ENCODE peak calls at places on chromosomes 4 and X, in ten cellular contexts. A, Z, Y, D, B, P, G, K, V and N are unnamed samples. For H3K9me3, the result is how much of the 10 kb centered on the place peaks cover.

GRCh38 chrX:130805906-130806305 is 97.1 kb downstream of the ENOX2 start:
- DNase-seq in G (no peak), K (no peak), V (no peak), B (no peak), D (no peak), P (no peak), Y (no peak), A (no peak), Z (no peak), N (no peak)

GRCh38 chr4:13088726-13089658 is 395.1 kb downstream of the RAB28 start:
- DNase-seq in Z (no peak), G (no peak), A (no peak), D (no peak), Y (no peak), B (no peak), P (no peak), V (no peak), K (no peak), N (no peak)

GRCh38 chr4:1975880-1976279 is 32.9 kb downstream of the NELFA start:
- DNase-seq in Y (no peak), P (peak), G (no peak), V (no peak), K (no peak), A (no peak), D (no peak), B (no peak), Z (no peak), N (no peak)

GRCh38 chr4:141046255-141046654 is 87.0 kb downstream of the RNF150 start:
- DNase-seq in G (no peak), Z (no peak), V (no peak), A (peak), P (no peak), Y (peak), K (no peak), D (no peak), B (no peak), N (no peak)

GRCh38 chr4:88575222-88575621 is 17.1 kb upstream of the HERC3 start:
- DNase-seq in P (no peak), V (no peak), A (no peak), B (no peak), K (no peak), D (no peak), Y (no peak), Z (no peak), G (no peak), N (no peak)

GRCh38 chr4:74032064-74032463 is 6.4 kb downstream of the CXCL3 start:
- DNase-seq in Y (no peak), K (no peak), P (no peak), Z (no peak), V (no peak), G (no peak), A (peak), B (no peak), D (no peak), N (no peak)

GRCh38 chr4:100170986-100171385 is 19.3 kb downstream of the DDIT4L start:
- DNase-seq in Z (no peak), P (no peak), G (no peak), V (no peak), Y (no peak), K (no peak), B (no peak), A (no peak), D (no peak), N (no peak)

GRCh38 chrX:145613894-145614293 is 203.7 kb upstream of the SLITRK2 start:
- DNase-seq in B (no peak), Z (no peak), Y (no peak), V (no peak), G (no peak), K (no peak), A (no peak), P (no peak), D (no peak), N (no peak)

GRCh38 chrX:106611323-106611681 is 476 bp upstream of the RADX start:
- DNase-seq in A (no peak), V (no peak), P (no peak), B (no peak), Y (no peak), Z (no peak), K (no peak), D (no peak), G (no peak), N (no peak)

GRCh38 chr4:124903995-124904722 is 191.6 kb upstream of the ANKRD50 start:
- DNase-seq in D (no peak), V (no peak), P (no peak), Y (no peak), G (peak), A (peak), Z (no peak), B (no peak), K (no peak), N (no peak)

GRCh38 chr4:184363258-184363657 is 111.1 kb downstream of the IRF2 start:
- DNase-seq in B (no peak), Y (no peak), A (no peak), V (no peak), G (no peak), K (no peak), Z (no peak), D (no peak), P (no peak), N (no peak)

GRCh38 chrX:40153335-40154221 is 55.8 kb upstream of the BCOR start:
- DNase-seq in G (peak), A (peak), V (peak), B (no peak), Y (peak), D (peak), Z (no peak), K (peak), P (no peak), N (peak)

GRCh38 chr4:153079824-153080486 is 124.3 kb upstream of the TRIM2 start:
- DNase-seq in G (no peak), Z (no peak), Y (no peak), B (no peak), P (no peak), V (no peak), D (no peak), A (peak), K (no peak), N (no peak)

GRCh38 chr4:7410470-7410869 is 24.3 kb downstream of the PSAPL1 start:
- DNase-seq in A (no peak), B (no peak), Y (no peak), G (no peak), D (no peak), P (no peak), Z (no peak), K (no peak), V (peak), N (no peak)

GRCh38 chrX:105618393-105619101 is 203.8 kb upstream of the NRK start:
- DNase-seq in Z (no peak), A (no peak), B (no peak), P (no peak), Y (no peak), G (no peak), K (no peak), D (no peak), V (no peak), N (no peak)

GRCh38 chr4:55386073-55386472 is 9.7 kb upstream of the TMEM165 start:
- DNase-seq in Y (no peak), Z (no peak), P (no peak), K (no peak), B (no peak), V (no peak), G (no peak), D (no peak), A (peak), N (no peak)

GRCh38 chrX:323721-324628 is 5.4 kb upstream of the GTPBP6 start:
- DNase-seq in P (peak), K (no peak), Y (no peak), V (peak), Z (peak), A (peak), G (peak), B (no peak), D (peak), N (no peak)

GRCh38 chrX:31649176-31649575 is 577.3 kb upstream of the FTHL17 start:
- DNase-seq in G (no peak), K (no peak), B (no peak), P (no peak), A (no peak), Z (no peak), Y (no peak), D (no peak), V (no peak), N (no peak)

GRCh38 chr4:40211224-40212185 is 14.7 kb downstream of the RHOH start:
- DNase-seq in K (no peak), G (no peak), V (no peak), Z (no peak), Y (no peak), D (no peak), A (no peak), P (no peak), B (no peak), N (no peak)

GRCh38 chr4:151048913-151049312 is 33.8 kb upstream of the LRBA start:
- DNase-seq in V (no peak), Z (no peak), A (no peak), G (no peak), K (no peak), P (no peak), Y (no peak), B (no peak), D (no peak), N (no peak)

GRCh38 chr4:86032476-86033022 is 327.3 kb downstream of the MAPK10 start:
- DNase-seq in P (no peak), Z (no peak), K (no peak), G (no peak), D (no peak), Y (no peak), A (peak), V (no peak), B (no peak), N (no peak)

GRCh38 chrX:16603822-16604221 is 46.1 kb upstream of the S100G start:
- DNase-seq in P (no peak), V (no peak), A (no peak), B (no peak), K (no peak), Z (no peak), G (no peak), Y (no peak), D (no peak), N (no peak)

GRCh38 chr4:157043131-157043530 is 32.8 kb upstream of the GLRB start:
- DNase-seq in B (no peak), V (no peak), G (no peak), Y (no peak), K (no peak), D (no peak), A (peak), P (no peak), Z (no peak), N (no peak)

GRCh38 chr4:6154875-6155274 is 45.5 kb downstream of the JAKMIP1 start:
- DNase-seq in D (no peak), Y (no peak), K (no peak), B (no peak), V (no peak), G (no peak), P (no peak), A (no peak), Z (no peak), N (no peak)

GRCh38 chr4:87120411-87121162 is 99.8 kb downstream of the KLHL8 start:
- DNase-seq in D (no peak), G (peak), K (no peak), Z (peak), A (no peak), B (peak), Y (peak), P (no peak), V (peak), N (no peak)

GRCh38 chr4:29770627-29771026 is 949.5 kb upstream of the PCDH7 start:
- DNase-seq in K (no peak), V (no peak), Z (no peak), D (no peak), Y (no peak), G (no peak), B (no peak), A (no peak), P (no peak), N (no peak)

GRCh38 chr4:48877827-48878535 is 28.6 kb downstream of the OCIAD2 start:
- DNase-seq in K (no peak), B (no peak), G (no peak), V (no peak), Z (no peak), P (no peak), D (no peak), A (no peak), Y (no peak), N (no peak)

GRCh38 chr4:173125216-173125812 is 43.3 kb upstream of the GALNT7 start:
- DNase-seq in P (no peak), Y (no peak), K (no peak), B (no peak), Z (no peak), A (no peak), D (no peak), G (no peak), V (no peak), N (no peak)
- H3K9me3 ChIP-seq in P (under half), Y (under half), K (under half), B (under half), Z (under half), A (under half), D (under half), G (under half), V (under half), N (under half)

GRCh38 chr4:15777697-15778096 is 431 bp upstream of the CD38 start:
- DNase-seq in B (no peak), P (no peak), K (no peak), Y (no peak), A (no peak), D (no peak), V (no peak), Z (no peak), G (no peak), N (no peak)
- H3K9me3 ChIP-seq in B (under half), P (under half), K (under half), Y (under half), A (under half), D (under half), V (under half), Z (under half), G (under half), N (under half)

GRCh38 chrX:155389634-155390033 is 7.7 kb downstream of the F8A2 start:
- DNase-seq in G (no peak), P (no peak), D (no peak), V (no peak), A (no peak), B (no peak), Y (no peak), Z (no peak), K (no peak), N (no peak)
- H3K9me3 ChIP-seq in G (under half), P (under half), D (under half), V (under half), A (under half), B (under half), Y (under half), Z (under half), K (under half), N (under half)

GRCh38 chrX:55663584-55663983 is 40.4 kb downstream of the FOXR2 start:
- DNase-seq in Y (no peak), A (no peak), B (no peak), D (no peak), G (no peak), K (no peak), P (no peak), V (no peak), Z (no peak), N (no peak)
- H3K9me3 ChIP-seq in Y (under half), A (under half), B (under half), D (under half), G (under half), K (under half), P (under half), V (under half), Z (under half), N (under half)

GRCh38 chrX:47976254-47977151 is 27.3 kb downstream of the ZNF182 start:
- DNase-seq in A (no peak), K (no peak), B (no peak), D (no peak), Y (no peak), V (no peak), P (no peak), Z (no peak), G (no peak), N (no peak)
- H3K9me3 ChIP-seq in A (under half), K (half or more), B (under half), D (under half), Y (under half), V (under half), P (under half), Z (under half), G (under half), N (under half)

GRCh38 chr4:160492181-160492580 is 1389.3 kb downstream of the RAPGEF2 start:
- DNase-seq in G (no peak), P (no peak), Y (no peak), K (no peak), Z (no peak), V (no peak), A (no peak), D (no peak), B (no peak), N (no peak)

GRCh38 chr4:160495356-160495755 is 1392.5 kb downstream of the RAPGEF2 start:
- DNase-seq in B (no peak), D (no peak), K (no peak), V (no peak), Z (no peak), A (no peak), G (no peak), P (no peak), Y (no peak), N (no peak)

GRCh38 chr4:160498211-160498610 is 1395.3 kb downstream of the RAPGEF2 start:
- DNase-seq in Y (no peak), Z (no peak), D (no peak), B (no peak), V (no peak), G (no peak), A (no peak), P (no peak), K (no peak), N (no peak)

GRCh38 chr4:160493206-160493605 is 1390.3 kb downstream of the RAPGEF2 start:
- DNase-seq in A (no peak), G (no peak), P (no peak), D (no peak), Y (no peak), K (no peak), B (no peak), V (no peak), Z (no peak), N (no peak)
- H3K9me3 ChIP-seq in A (under half), G (under half), P (under half), D (under half), Y (under half), K (under half), B (under half), V (under half), Z (under half), N (under half)

DNA sequence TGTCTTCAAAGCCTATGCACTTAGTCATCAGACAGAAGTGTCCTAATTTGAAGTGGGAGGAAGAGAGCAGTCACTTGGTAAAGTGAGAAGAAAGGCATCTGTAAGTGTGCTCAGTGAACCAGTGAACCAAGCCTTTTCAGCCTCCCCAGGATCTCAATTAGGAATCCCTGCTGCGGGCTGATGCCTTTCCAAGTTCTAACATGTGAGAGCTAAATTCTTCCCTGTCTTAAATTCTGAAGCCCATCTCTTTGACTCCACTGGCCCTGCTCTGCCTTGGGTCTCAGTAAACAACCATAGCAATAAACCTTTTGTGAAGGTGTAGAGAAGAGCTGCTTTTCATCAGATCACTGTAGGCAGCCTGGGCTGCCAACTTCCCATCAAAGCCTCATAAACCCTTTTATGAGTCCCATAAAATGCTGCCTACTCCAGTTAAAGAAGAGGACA is 701.2 kb upstream of the LCORL start:
- DNase-seq in K (no peak), A (no peak), Z (no peak), Y (no peak), P (no peak), G (no peak), D (no peak), V (peak), B (no peak), N (no peak)
- H3K9me3 ChIP-seq in K (under half), A (under half), Z (under half), Y (under half), P (under half), G (under half), D (under half), V (under half), B (under half), N (under half)